ENCODE peak calls at places on chromosomes 12 and 14, in seven cellular contexts. I is H1, V is K562, Q is HCT116, D is HepG2, T is SK-N-SH, W is GM12878. R is an unnamed sample.

GRCh38 chr12:4355843-4356327 is 23.6 kb downstream of the FGF23 start:
- DNase-seq in I (peak; percentile 99), V (peak; percentile 60), Q (peak; percentile 41), D (peak; percentile 28), T (peak; percentile 39), W (no peak), R (peak; percentile 15)

GRCh38 chr14:66087231-66087630 is 398.9 kb upstream of the CCDC196 start:
- DNase-seq in I (no peak), V (no peak), Q (no peak), D (no peak), T (no peak), W (no peak), R (no peak)

GRCh38 chr12:129870146-129870545 is 33.7 kb downstream of the TMEM132D start:
- DNase-seq in I (no peak), V (no peak), Q (no peak), D (no peak), T (no peak), W (no peak), R (no peak)

GRCh38 chr12:119797090-119797489 is 80.0 kb downstream of the CIT start:
- DNase-seq in I (no peak), V (no peak), Q (no peak), D (no peak), T (no peak), W (no peak), R (no peak)

GRCh38 chr14:29637406-29637805 is 290.2 kb downstream of the PRKD1 start:
- DNase-seq in I (no peak), V (no peak), Q (no peak), D (no peak), T (no peak), W (no peak), R (peak; percentile 86)

GRCh38 chr12:1527789-1528188 is 66.6 kb downstream of the FBXL14 start:
- DNase-seq in I (no peak), V (no peak), Q (no peak), D (no peak), T (no peak), W (no peak), R (no peak)

GRCh38 chr12:119177724-119178380 is 879 bp upstream of the HSPB8 start:
- DNase-seq in I (no peak), V (no peak), Q (no peak), D (no peak), T (no peak), W (no peak), R (no peak)

GRCh38 chr12:126191037-126191891 is 1126.0 kb downstream of the AACS start:
- DNase-seq in I (peak; percentile 74), V (no peak), Q (no peak), D (no peak), T (peak; percentile 14), W (no peak), R (no peak)

GRCh38 chr12:46752396-46752795 is 73.4 kb downstream of the SLC38A4 start:
- DNase-seq in I (no peak), V (no peak), Q (no peak), D (peak; percentile 39), T (no peak), W (no peak), R (no peak)

GRCh38 chr14:37230551-37231194 is 32.9 kb downstream of the MIPOL1 start:
- DNase-seq in I (no peak), V (peak; percentile 39), Q (peak; percentile 48), D (peak; percentile 90), T (peak; percentile 11), W (no peak), R (peak; percentile 38)

GRCh38 chr12:105455250-105455649 is 124.8 kb downstream of the C12orf75 start:
- DNase-seq in I (no peak), V (no peak), Q (no peak), D (no peak), T (no peak), W (no peak), R (peak; percentile 25)

GRCh38 chr12:121224591-121224990 is 14.7 kb downstream of the P2RX4 start:
- DNase-seq in I (no peak), V (no peak), Q (no peak), D (no peak), T (peak; percentile 11), W (no peak), R (no peak)

GRCh38 chr12:130249376-130249775 is 87.1 kb downstream of the FZD10 start:
- DNase-seq in I (no peak), V (peak; percentile 10), Q (no peak), D (no peak), T (no peak), W (no peak), R (no peak)

GRCh38 chr14:99730876-99731351 is 46.8 kb downstream of the CYP46A1 start:
- DNase-seq in I (no peak), V (no peak), Q (no peak), D (no peak), T (no peak), W (no peak), R (no peak)

GRCh38 chr14:38837333-38838048 is 265.5 kb downstream of the SEC23A start:
- DNase-seq in I (no peak), V (no peak), Q (no peak), D (no peak), T (no peak), W (no peak), R (no peak)

GRCh38 chr14:71474866-71475265 is 457.4 kb upstream of the RGS6 start:
- DNase-seq in I (no peak), V (no peak), Q (no peak), D (no peak), T (no peak), W (no peak), R (no peak)

GRCh38 chr14:75822522-75823288 is 159.1 kb downstream of the TGFB3 start:
- DNase-seq in I (no peak), V (no peak), Q (peak; percentile 67), D (no peak), T (no peak), W (no peak), R (no peak)

DNA sequence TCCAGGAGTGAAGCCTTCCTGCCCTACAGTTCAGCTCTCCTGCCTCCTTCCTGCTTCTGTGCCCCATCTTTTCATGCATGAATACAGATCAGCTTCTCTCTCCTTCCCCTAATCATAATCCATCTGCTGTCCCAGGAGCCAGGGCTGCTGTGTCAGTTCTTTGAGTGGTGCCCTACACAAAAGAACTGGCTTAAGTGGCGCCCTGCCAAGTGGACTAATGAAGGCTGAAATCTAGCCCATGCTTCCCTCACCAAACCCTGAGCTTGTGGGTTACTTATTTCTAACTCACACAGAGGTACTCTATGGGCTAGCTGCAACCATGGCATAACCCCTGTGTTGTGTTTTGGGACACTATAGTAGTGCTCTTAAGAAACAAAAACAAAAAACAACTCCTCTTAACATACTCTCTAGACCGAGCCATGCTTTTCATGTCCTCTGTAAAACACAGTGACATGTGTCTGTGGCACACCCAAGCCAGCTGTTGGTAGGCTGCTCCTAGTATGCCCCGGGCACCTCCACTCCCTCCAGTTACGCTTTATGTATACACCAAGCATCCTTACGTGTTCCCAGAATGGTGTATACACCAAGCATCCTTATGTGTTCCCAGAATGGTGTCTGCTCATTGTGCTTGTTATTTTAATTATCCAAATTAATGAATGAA is 19.3 kb upstream of the ETV6 start:
- DNase-seq in I (peak; percentile 34), V (no peak), Q (no peak), D (no peak), T (peak; percentile 34), W (no peak), R (no peak)
- TF ChIP-seq JUND in I (no peak), V (no peak), Q (no peak), D (no peak), T (no peak), W (no peak), R (no peak)

DNA sequence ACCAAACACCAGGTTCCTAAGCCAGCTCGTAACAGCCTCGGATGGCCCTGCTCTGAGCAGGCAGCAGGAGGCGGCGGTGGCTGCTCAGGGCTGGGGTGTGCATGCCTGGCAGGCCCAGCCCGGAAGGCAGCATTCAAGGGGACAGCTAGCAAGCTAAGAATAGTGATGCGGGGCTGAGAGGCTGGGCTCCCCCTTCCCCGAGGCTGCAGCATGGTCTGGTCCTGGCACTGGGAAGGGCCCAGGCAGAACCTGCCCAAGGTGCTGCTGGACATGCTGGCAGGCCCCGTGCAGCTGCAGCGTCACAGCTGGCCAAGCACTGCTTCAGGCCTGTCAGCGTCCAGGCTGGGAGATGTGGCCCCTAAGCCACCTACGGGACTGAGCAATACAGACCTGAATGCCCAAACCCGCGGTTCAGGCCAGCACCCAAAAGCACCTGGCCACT is 26.4 kb upstream of the NUDT14 start:
- DNase-seq in I (no peak), V (no peak), Q (no peak), D (no peak), T (no peak), W (no peak), R (no peak)
- TF ChIP-seq JUND in I (no peak), V (no peak), Q (no peak), D (no peak), T (no peak), W (no peak), R (no peak)

DNA sequence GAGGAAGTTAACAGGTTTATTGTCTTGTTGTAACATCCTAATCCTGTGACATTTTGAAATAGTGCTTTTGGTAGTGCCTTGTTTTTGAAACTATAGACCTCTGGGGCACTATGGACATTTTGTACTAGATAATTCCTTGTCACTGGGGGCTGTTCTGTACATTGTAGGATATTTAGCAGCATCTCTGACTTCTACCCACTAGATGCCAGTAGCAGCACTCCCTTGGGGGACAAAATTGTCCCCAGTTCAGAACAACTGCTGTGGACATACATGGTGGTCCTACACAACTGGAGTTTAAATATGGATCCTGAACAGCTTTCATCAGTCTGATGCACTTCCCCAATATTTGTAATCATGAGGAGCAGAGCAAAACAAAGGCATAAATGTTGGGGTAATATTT is 264.7 kb downstream of the RAD51B start:
- DNase-seq in I (no peak), V (no peak), Q (no peak), D (no peak), T (no peak), W (no peak), R (peak; percentile 63)
- TF ChIP-seq JUND in I (no peak), V (no peak), Q (no peak), D (no peak), T (no peak), W (no peak), R (no peak)

GRCh38 chr12:63917864-63918742 is 73.6 kb downstream of the SRGAP1 start:
- DNase-seq in I (no peak), V (no peak), Q (peak; percentile 91), D (peak; percentile 92), T (no peak), W (peak; percentile 41), R (no peak)
- TF ChIP-seq JUND in I (no peak), V (no peak), Q (peak; percentile 80), D (no peak), T (no peak), W (no peak), R (no peak)

GRCh38 chr12:18140969-18141368 is 51.0 kb upstream of the RERGL start:
- DNase-seq in I (no peak), V (no peak), Q (no peak), D (no peak), T (no peak), W (no peak), R (no peak)

GRCh38 chr12:18135509-18135908 is 45.5 kb upstream of the RERGL start:
- DNase-seq in I (no peak), V (no peak), Q (no peak), D (no peak), T (no peak), W (no peak), R (no peak)

GRCh38 chr12:18141583-18141982 is 51.6 kb upstream of the RERGL start:
- DNase-seq in I (no peak), V (no peak), Q (no peak), D (no peak), T (no peak), W (no peak), R (no peak)

GRCh38 chr12:18139254-18139653 is 49.3 kb upstream of the RERGL start:
- DNase-seq in I (no peak), V (no peak), Q (no peak), D (no peak), T (no peak), W (no peak), R (no peak)

GRCh38 chr12:18139989-18140596 is 50.1 kb upstream of the RERGL start:
- DNase-seq in I (no peak), V (no peak), Q (no peak), D (peak; percentile 4), T (no peak), W (no peak), R (no peak)
- TF ChIP-seq JUND in I (no peak), V (no peak), Q (no peak), D (no peak), T (no peak), W (no peak), R (no peak)

R was measured in T47D.